ENCODE peak calls at places on chromosomes 7 and 10, in ten cellular contexts. Q is endothelial cell of umbilical vein, J is transverse colon, O is right lobe of liver, P is suprapubic skin, B is cardiac muscle cell, N is lower lobe of right lung, R is SJSA1, I is HepG2, X is GM23248. M is an unnamed sample. For H3K4me1, the result is how much of the 10 kb centered on the place peaks cover.

GRCh38 chr7:33882040-33882800 is 23.1 kb upstream of the BMPER start:
- DNase-seq in Q (no peak), J (no peak), O (no peak), P (no peak), B (peak), N (no peak), R (no peak), I (no peak), X (peak), M (peak)

GRCh38 chr10:127012071-127012768 is 107.0 kb downstream of the DOCK1 start:
- DNase-seq in Q (no peak), J (no peak), O (no peak), P (no peak), B (no peak), N (no peak), R (no peak), I (no peak), X (no peak), M (no peak)

GRCh38 chr10:8306685-8307364 is 252.3 kb downstream of the GATA3 start:
- DNase-seq in Q (no peak), J (no peak), O (no peak), P (no peak), B (peak), N (no peak), R (no peak), I (no peak), X (no peak), M (no peak)

GRCh38 chr7:1460757-1461639 is 1.7 kb upstream of the MICALL2 start:
- DNase-seq in Q (peak), J (peak), O (peak), P (no peak), B (peak), N (peak), R (no peak), I (peak), X (peak), M (peak)

GRCh38 chr7:418636-419280 is 100.9 kb downstream of the PDGFA start:
- DNase-seq in Q (no peak), J (no peak), O (peak), P (no peak), B (no peak), N (peak), R (no peak), I (no peak), X (no peak), M (no peak)

GRCh38 chr10:86169066-86169465 is 197.5 kb downstream of the GRID1 start:
- DNase-seq in Q (no peak), J (no peak), O (no peak), P (no peak), B (no peak), N (no peak), R (no peak), I (no peak), X (no peak), M (no peak)

GRCh38 chr7:15096853-15097252 is 194.3 kb upstream of the DGKB start:
- DNase-seq in Q (no peak), J (no peak), O (no peak), P (no peak), B (no peak), N (no peak), R (no peak), I (no peak), X (no peak), M (no peak)

GRCh38 chr7:44288811-44289340 is 36.5 kb downstream of the CAMK2B start:
- DNase-seq in Q (no peak), J (peak), O (peak), P (peak), B (no peak), N (peak), R (peak), I (no peak), X (no peak), M (peak)

GRCh38 chr10:96420610-96421009 is 61.8 kb upstream of the OPALIN start:
- DNase-seq in Q (no peak), J (no peak), O (no peak), P (no peak), B (no peak), N (no peak), R (no peak), I (no peak), X (no peak), M (no peak)

GRCh38 chr10:17742918-17743317 is 9.1 kb upstream of the TMEM236 start:
- DNase-seq in Q (peak), J (peak), O (peak), P (peak), B (peak), N (peak), R (peak), I (peak), X (peak), M (peak)

GRCh38 chr10:131946321-131946751 is 35.4 kb downstream of the BNIP3 start:
- DNase-seq in Q (peak), J (no peak), O (no peak), P (no peak), B (peak), N (no peak), R (peak), I (no peak), X (peak), M (no peak)

GRCh38 chr7:70434376-70434775 is 697.6 kb upstream of the GALNT17 start:
- DNase-seq in Q (no peak), J (no peak), O (no peak), P (no peak), B (no peak), N (no peak), R (no peak), I (no peak), X (peak), M (no peak)

GRCh38 chr7:20698469-20698868 is 83.0 kb downstream of the ABCB5 start:
- DNase-seq in Q (no peak), J (no peak), O (no peak), P (no peak), B (no peak), N (no peak), R (no peak), I (no peak), X (no peak), M (no peak)

GRCh38 chr10:16787361-16787791 is 29.8 kb downstream of the RSU1 start:
- DNase-seq in Q (no peak), J (no peak), O (no peak), P (no peak), B (no peak), N (no peak), R (no peak), I (no peak), X (no peak), M (no peak)

GRCh38 chr7:50292165-50292757 is 12.3 kb upstream of the IKZF1 start:
- DNase-seq in Q (no peak), J (no peak), O (no peak), P (no peak), B (no peak), N (no peak), R (no peak), I (no peak), X (no peak), M (no peak)

GRCh38 chr10:111200505-111201186 is 123.8 kb downstream of the ADRA2A start:
- DNase-seq in Q (no peak), J (peak), O (no peak), P (no peak), B (no peak), N (no peak), R (no peak), I (no peak), X (no peak), M (no peak)

GRCh38 chr10:63166742-63167258 is 33.7 kb downstream of the NRBF2 start:
- DNase-seq in Q (peak), J (no peak), O (no peak), P (no peak), B (peak), N (no peak), R (no peak), I (peak), X (peak), M (no peak)

GRCh38 chr10:94224656-94225055 is 138.1 kb downstream of the NOC3L start:
- DNase-seq in Q (no peak), J (no peak), O (no peak), P (no peak), B (no peak), N (no peak), R (no peak), I (no peak), X (peak), M (no peak)

GRCh38 chr10:32140403-32140802 is 84.2 kb upstream of the KIF5B start:
- DNase-seq in Q (no peak), J (no peak), O (no peak), P (no peak), B (no peak), N (no peak), R (no peak), I (no peak), X (no peak), M (no peak)

GRCh38 chr10:15863733-15864132 is 3.4 kb upstream of the MINDY3 start:
- DNase-seq in Q (no peak), J (no peak), O (no peak), P (no peak), B (no peak), N (no peak), R (no peak), I (no peak), X (no peak), M (no peak)

GRCh38 chr7:13028731-13029099 is 341.3 kb downstream of the ARL4A start:
- DNase-seq in Q (peak), J (no peak), O (no peak), P (no peak), B (no peak), N (no peak), R (no peak), I (no peak), X (no peak), M (no peak)

GRCh38 chr10:79155301-79156081 is 86.7 kb downstream of the ZMIZ1 start:
- DNase-seq in Q (peak), J (no peak), O (no peak), P (no peak), B (peak), N (no peak), R (no peak), I (no peak), X (peak), M (peak)

GRCh38 chr7:143261901-143262300 is 1.3 kb upstream of the GSTK1 start:
- DNase-seq in Q (no peak), J (no peak), O (no peak), P (no peak), B (no peak), N (no peak), R (no peak), I (no peak), X (no peak), M (no peak)

GRCh38 chr7:51160990-51161615 is 155.5 kb downstream of the COBL start:
- DNase-seq in Q (peak), J (peak), O (peak), P (peak), B (peak), N (peak), R (no peak), I (peak), X (peak), M (peak)

GRCh38 chr7:106868364-106868763 is 3.3 kb downstream of the PIK3CG start:
- DNase-seq in Q (no peak), J (no peak), O (no peak), P (no peak), B (no peak), N (no peak), R (no peak), I (no peak), X (no peak), M (no peak)

GRCh38 chr7:37441405-37441797 is 7.3 kb downstream of the ELMO1 start:
- DNase-seq in Q (peak), J (no peak), O (no peak), P (no peak), B (no peak), N (no peak), R (no peak), I (no peak), X (no peak), M (no peak)

GRCh38 chr7:5424689-5425506 is 1.3 kb upstream of the TNRC18 start:
- DNase-seq in Q (peak), J (peak), O (peak), P (no peak), B (peak), N (peak), R (no peak), I (peak), X (peak), M (peak)

GRCh38 chr7:100476108-100476780 is 2.8 kb downstream of the TSC22D4 start:
- DNase-seq in Q (no peak), J (no peak), O (no peak), P (no peak), B (no peak), N (no peak), R (no peak), I (no peak), X (peak), M (no peak)

GRCh38 chr7:100475549-100475948 is 3.5 kb downstream of the TSC22D4 start:
- DNase-seq in Q (no peak), J (no peak), O (no peak), P (no peak), B (no peak), N (no peak), R (no peak), I (no peak), X (no peak), M (no peak)

GRCh38 chr7:100478966-100479660 is at the start of gene TSC22D4:
- DNase-seq in Q (peak), J (peak), O (peak), P (peak), B (peak), N (peak), R (peak), I (peak), X (peak), M (peak)

GRCh38 chr7:100476903-100477870 is 1.8 kb downstream of the TSC22D4 start:
- DNase-seq in Q (peak), J (peak), O (no peak), P (no peak), B (no peak), N (no peak), R (no peak), I (no peak), X (peak), M (no peak)

DNA sequence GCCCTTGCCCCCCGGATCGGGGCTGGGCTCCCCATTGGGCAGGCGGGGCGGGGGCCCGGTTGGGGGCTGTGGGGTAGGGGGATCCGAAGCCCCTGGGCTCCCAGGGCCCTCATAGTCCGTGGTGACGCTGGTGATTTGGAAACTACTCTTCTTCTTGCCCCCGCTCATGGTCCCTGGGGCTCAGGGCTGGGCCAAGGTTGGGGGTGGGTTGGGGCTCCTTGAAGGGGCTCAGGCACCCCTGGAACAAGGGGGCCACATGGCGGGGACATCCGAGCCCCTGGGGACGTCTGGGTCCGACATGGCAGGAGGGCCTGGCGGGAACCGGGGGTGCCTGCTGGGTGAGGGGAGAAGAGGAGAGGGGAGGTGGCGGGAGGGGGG is 1.2 kb downstream of the TSC22D4 start:
- DNase-seq in Q (no peak), J (no peak), O (no peak), P (no peak), B (no peak), N (no peak), R (no peak), I (no peak), X (peak), M (no peak)
- H3K4me1 ChIP-seq in Q (under half), J (under half), O (under half), P (half or more), B (under half), N (half or more), R (under half), I (under half), X (under half), M (half or more)

GRCh38 chr7:130491841-130492518 is at the start of gene MEST:
- DNase-seq in Q (peak), J (no peak), O (peak), P (no peak), B (peak), N (peak), R (no peak), I (no peak), X (peak), M (no peak)

GRCh38 chr7:130493275-130493868 is 1.5 kb downstream of the MEST start:
- DNase-seq in Q (peak), J (no peak), O (no peak), P (no peak), B (peak), N (no peak), R (no peak), I (no peak), X (peak), M (no peak)

GRCh38 chr7:130490888-130491771 is 755 bp upstream of the MEST start:
- DNase-seq in Q (peak), J (peak), O (peak), P (no peak), B (peak), N (peak), R (no peak), I (no peak), X (peak), M (no peak)

GRCh38 chr7:130494480-130494879 is 2.6 kb downstream of the MEST start:
- DNase-seq in Q (peak), J (no peak), O (no peak), P (no peak), B (peak), N (no peak), R (no peak), I (no peak), X (no peak), M (no peak)

GRCh38 chr7:130492519-130493274 is 812 bp downstream of the MEST start:
- DNase-seq in Q (peak), J (no peak), O (no peak), P (no peak), B (peak), N (no peak), R (no peak), I (no peak), X (peak), M (no peak)
- H3K4me3 ChIP-seq in Q (peak), J (peak), O (peak), P (peak), B (peak), N (peak), R (peak), I (no peak), X (peak), M (peak)

DNA sequence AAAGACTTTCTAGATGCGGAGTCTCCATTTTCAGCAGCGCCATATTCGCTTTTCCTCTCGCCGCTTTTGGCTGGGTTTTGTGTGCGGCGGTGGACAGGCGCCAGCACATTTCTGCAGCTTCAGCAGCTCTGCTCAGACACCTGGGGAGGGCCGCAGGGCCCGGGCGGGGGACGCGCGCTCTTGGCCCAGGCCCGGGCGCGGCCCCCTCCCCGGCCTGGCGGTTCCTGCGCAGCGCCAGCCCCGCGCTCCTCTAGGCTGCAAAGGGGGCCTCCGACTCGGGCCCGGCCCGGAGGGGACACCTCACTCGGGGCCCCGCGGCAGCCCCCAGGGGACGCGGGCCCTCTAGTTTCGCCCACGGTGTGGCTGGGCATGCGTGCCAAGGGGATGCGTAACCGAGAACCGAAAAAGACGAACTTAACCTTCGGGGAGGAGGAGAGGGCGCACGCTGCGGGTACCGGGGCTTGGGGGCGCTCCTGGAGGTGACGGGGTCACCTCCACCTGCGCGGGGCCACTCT is 34.5 kb upstream of the EBLN1 start:
- DNase-seq in Q (peak), J (peak), O (peak), P (peak), B (peak), N (peak), R (no peak), I (no peak), X (peak), M (peak)
- H3K27ac ChIP-seq in Q (peak), J (peak), O (peak), P (peak), B (no peak), N (peak), R (peak), I (no peak), X (peak), M (peak)

DNA sequence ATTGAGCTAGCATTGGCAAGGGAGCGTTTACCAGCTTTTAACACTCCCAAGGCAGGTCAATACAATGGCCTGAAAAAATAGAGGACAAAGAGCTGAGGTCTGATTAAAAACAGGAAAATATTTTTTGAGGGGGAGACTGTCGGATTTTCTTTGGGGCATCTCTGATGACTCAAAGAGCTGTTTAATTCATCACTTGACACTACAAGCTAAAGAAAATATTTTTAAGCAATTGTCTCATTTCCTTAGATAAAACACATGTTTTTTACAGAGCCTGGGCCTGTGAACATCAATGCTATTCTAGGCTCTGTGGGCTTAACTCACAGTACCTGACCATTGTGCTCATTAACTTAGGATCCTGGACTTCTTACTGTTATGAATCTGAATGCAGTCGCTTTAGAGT is 100.8 kb downstream of the NRP1 start:
- DNase-seq in Q (peak), J (no peak), O (no peak), P (no peak), B (peak), N (no peak), R (no peak), I (no peak), X (peak), M (no peak)
- H3K4me1 ChIP-seq in Q (half or more), J (under half), O (under half), P (under half), B (under half), N (under half), R (half or more), I (under half), X (half or more), M (half or more)

GRCh38 chr7:155646669-155647068 is 2.2 kb downstream of the RBM33 start:
- DNase-seq in Q (no peak), J (no peak), O (no peak), P (no peak), B (no peak), N (no peak), R (no peak), I (no peak), X (no peak), M (no peak)
- H3K4me3 ChIP-seq in Q (no peak), J (no peak), O (no peak), P (peak), B (peak), N (peak), R (no peak), I (peak), X (peak), M (no peak)

GRCh38 chr10:87722716-87723115 is 63.0 kb downstream of the PAPSS2 start:
- DNase-seq in Q (peak), J (no peak), O (no peak), P (no peak), B (no peak), N (no peak), R (no peak), I (no peak), X (no peak), M (no peak)

GRCh38 chr10:87724789-87725188 is 65.1 kb downstream of the PAPSS2 start:
- DNase-seq in Q (no peak), J (no peak), O (no peak), P (no peak), B (no peak), N (no peak), R (no peak), I (no peak), X (no peak), M (no peak)

GRCh38 chr10:87720665-87721064 is 61.0 kb downstream of the PAPSS2 start:
- DNase-seq in Q (no peak), J (no peak), O (no peak), P (no peak), B (no peak), N (no peak), R (no peak), I (no peak), X (no peak), M (no peak)

GRCh38 chr10:87723500-87723899 is 63.8 kb downstream of the PAPSS2 start:
- DNase-seq in Q (peak), J (no peak), O (no peak), P (no peak), B (no peak), N (no peak), R (no peak), I (no peak), X (no peak), M (no peak)

DNA sequence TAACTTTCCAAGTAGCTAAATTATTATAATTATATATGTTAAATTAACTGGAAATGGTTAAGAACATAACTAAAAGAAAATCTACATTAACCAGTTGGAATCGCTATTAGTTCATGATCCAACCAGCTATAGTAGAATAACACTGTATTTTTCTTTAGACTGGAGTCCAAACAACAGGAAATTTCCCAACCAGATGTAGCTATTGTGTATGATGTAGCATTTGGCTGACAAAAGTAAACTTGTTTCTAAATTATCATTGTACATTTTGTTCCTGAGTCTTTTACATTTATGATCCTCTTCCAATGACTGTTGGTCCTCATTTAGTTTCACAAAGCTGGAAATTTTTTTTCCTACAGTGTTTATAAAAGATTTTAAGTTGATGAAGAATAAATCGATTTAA is 62.1 kb downstream of the PAPSS2 start:
- DNase-seq in Q (peak), J (no peak), O (no peak), P (no peak), B (peak), N (no peak), R (no peak), I (no peak), X (no peak), M (no peak)
- H3K27ac ChIP-seq in Q (no peak), J (peak), O (no peak), P (no peak), B (no peak), N (peak), R (no peak), I (no peak), X (no peak), M (peak)

GRCh38 chr7:95589031-95589430 is 7.3 kb downstream of the PDK4 start:
- DNase-seq in Q (no peak), J (no peak), O (no peak), P (no peak), B (no peak), N (no peak), R (no peak), I (no peak), X (no peak), M (no peak)
- H3K4me1 ChIP-seq in Q (under half), J (under half), O (under half), P (under half), B (under half), N (half or more), R (under half), I (under half), X (under half), M (half or more)

GRCh38 chr7:122307228-122307619 is 2.7 kb upstream of the FEZF1 start:
- DNase-seq in Q (no peak), J (no peak), O (no peak), P (no peak), B (no peak), N (no peak), R (no peak), I (no peak), X (no peak), M (no peak)
- H3K4me3 ChIP-seq in Q (no peak), J (no peak), O (no peak), P (no peak), B (no peak), N (no peak), R (no peak), I (no peak), X (no peak), M (no peak)